ENCODE peak calls at places on chromosomes 4 and X, in nine cellular contexts. F is cardiac muscle cell, I is cardiac fibroblast, W is fibroblast of pulmonary artery, N is H9, U is endothelial cell of umbilical vein, Y is lower leg skin, H is upper lobe of left lung, A is Calu3. P is an unnamed sample.
A peak's percentile ranks its signal among the peaks of the same experiment; 100 is the strongest.

GRCh38 chrX:103616676-103617186 is 9.0 kb downstream of the TCEAL3 start:
- DNase-seq in W (no peak), F (no peak), Y (no peak), I (no peak), H (no peak), U (no peak), A (no peak), N (no peak), P (no peak)

GRCh38 chr4:145155268-145155870 is 25.0 kb downstream of the OTUD4 start:
- DNase-seq in N (no peak), I (no peak), U (peak; percentile 85), A (no peak), Y (no peak), H (no peak), W (no peak), F (no peak), P (no peak)

GRCh38 chr4:110165382-110166285 is 32.8 kb downstream of the ELOVL6 start:
- DNase-seq in Y (peak; percentile 23), U (peak; percentile 60), A (peak; percentile 7), F (peak; percentile 42), N (no peak), H (no peak), I (peak; percentile 84), W (peak; percentile 39), P (peak; percentile 22)

GRCh38 chr4:186920486-186920885 is 196.8 kb upstream of the FAT1 start:
- DNase-seq in U (peak; percentile 25), N (no peak), F (peak; percentile 22), I (peak; percentile 58), H (no peak), Y (no peak), A (no peak), W (peak; percentile 41), P (no peak)

GRCh38 chr4:173498023-173498422 is 32.0 kb downstream of the HAND2 start:
- DNase-seq in A (no peak), Y (no peak), F (no peak), U (no peak), I (no peak), H (no peak), W (no peak), N (no peak), P (no peak)

GRCh38 chr4:128718793-128719192 is 90.7 kb upstream of the JADE1 start:
- DNase-seq in W (peak; percentile 21), H (no peak), A (no peak), I (peak; percentile 23), Y (no peak), F (peak; percentile 26), N (no peak), U (no peak), P (no peak)

GRCh38 chr4:79611026-79611425 is 203.0 kb upstream of the GK2 start:
- DNase-seq in U (no peak), A (no peak), H (no peak), N (no peak), W (no peak), F (no peak), I (no peak), Y (no peak), P (no peak)

GRCh38 chr4:159003420-159004253 is 99.2 kb upstream of the RAPGEF2 start:
- DNase-seq in F (peak; percentile 36), I (peak; percentile 20), A (no peak), H (no peak), N (no peak), U (peak; percentile 81), Y (no peak), W (peak; percentile 28), P (no peak)

GRCh38 chr4:6894086-6894478 is 15.5 kb upstream of the TBC1D14 start:
- DNase-seq in A (no peak), Y (no peak), H (no peak), I (no peak), W (no peak), N (no peak), U (no peak), F (no peak), P (no peak)

GRCh38 chr4:6893449-6894085 is 16.1 kb upstream of the TBC1D14 start:
- DNase-seq in N (no peak), F (no peak), I (no peak), H (no peak), Y (no peak), W (no peak), U (no peak), A (no peak), P (no peak)

GRCh38 chr4:6891436-6892170 is 18.0 kb upstream of the TBC1D14 start:
- DNase-seq in H (no peak), N (no peak), A (no peak), U (no peak), Y (no peak), F (peak; percentile 11), I (peak; percentile 45), W (peak; percentile 22), P (no peak)

GRCh38 chr4:6892909-6893202 is 16.8 kb upstream of the TBC1D14 start:
- DNase-seq in Y (no peak), N (no peak), U (no peak), W (no peak), I (no peak), A (no peak), F (no peak), H (no peak), P (no peak)

DNA sequence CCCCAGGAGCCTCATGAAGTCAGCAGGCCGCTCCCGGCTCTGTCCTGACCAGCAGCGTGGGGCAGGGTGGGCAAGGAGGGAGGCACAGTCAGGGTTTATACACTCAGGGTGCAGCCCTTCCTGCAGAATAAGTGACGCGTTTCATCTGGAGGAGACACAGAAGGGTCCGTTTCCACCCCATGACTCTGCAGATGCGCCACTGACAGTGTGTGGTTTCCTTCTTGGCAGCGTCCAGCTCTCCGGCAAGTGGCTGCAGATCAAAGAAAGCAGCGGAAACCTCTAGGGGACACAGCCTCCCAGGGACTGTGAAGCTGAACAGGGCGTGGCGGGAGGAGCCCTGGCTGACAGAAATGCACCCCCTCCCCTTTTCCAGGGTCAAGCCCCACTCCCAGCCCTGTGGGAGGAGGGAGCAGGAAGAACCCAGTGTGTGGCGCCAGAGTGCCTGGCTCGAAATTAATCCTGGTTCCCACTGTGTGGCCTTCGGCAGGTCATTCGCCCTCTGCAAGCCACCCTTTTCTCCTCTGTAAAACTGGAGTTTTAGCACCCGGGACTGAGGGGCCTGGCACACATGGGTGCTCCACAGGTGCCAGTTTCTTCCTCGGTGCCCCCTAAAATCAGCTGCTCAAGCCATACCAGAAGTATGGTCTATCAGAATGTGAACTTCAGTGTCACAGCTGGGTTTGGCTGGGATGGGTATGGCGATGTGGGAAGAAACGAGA is 17.3 kb upstream of the TBC1D14 start:
- DNase-seq in F (peak; percentile 61), Y (peak; percentile 53), N (peak; percentile 74), W (peak; percentile 56), A (no peak), U (no peak), I (peak; percentile 65), H (no peak), P (peak; percentile 58)
- TF ChIP-seq CTCF in F (peak; percentile 35), Y (no peak), N (peak; percentile 45), W (peak; percentile 32), A (no peak), U (no peak), I (no peak), H (no peak), P (no peak)

GRCh38 chr4:70533211-70533610 is 14.8 kb downstream of the AMTN start:
- DNase-seq in N (no peak), U (no peak), A (no peak), I (no peak), H (no peak), F (no peak), W (no peak), Y (no peak), P (no peak)
- TF ChIP-seq CTCF in N (no peak), U (no peak), A (no peak), I (no peak), H (no peak), F (no peak), W (no peak), Y (no peak), P (no peak)

DNA sequence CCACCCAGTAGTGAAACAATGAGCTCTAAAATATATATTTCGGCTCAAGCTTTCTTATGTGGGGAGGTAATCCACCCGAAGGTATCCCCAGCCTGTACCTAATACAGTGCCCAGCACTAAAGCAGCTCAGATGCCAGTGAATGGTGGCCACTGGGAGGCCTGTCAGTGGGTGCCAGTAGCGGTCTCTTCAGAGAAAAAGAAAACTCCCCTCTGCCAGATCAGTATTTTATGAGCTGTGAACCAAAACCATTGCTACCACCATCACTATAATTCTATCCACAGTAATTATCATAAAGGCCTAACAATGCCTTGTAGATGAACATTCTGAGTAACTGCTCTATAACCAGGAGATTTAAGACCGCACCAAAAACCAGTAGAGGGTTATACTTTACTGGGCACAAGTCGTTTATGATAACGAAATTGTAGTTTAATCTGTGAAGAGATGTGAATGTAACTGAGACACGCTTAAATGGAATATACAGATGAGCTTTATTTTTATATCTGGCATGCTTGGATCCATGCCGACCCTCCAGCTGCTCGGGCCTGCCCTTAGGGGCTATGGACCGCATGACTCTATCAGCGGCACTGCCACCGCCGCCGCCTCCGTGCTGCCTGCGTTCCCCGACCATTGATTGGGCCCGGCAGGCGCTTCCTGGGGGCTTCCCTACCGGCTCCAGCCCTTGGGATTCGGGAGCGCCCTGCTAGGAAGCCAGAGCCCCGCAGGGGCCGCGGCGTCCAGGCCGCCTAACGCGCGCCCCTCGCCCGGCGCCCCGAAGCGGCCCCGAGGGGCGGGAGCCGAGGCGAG is 586 bp upstream of the NFKB1 start:
- DNase-seq in N (peak; percentile 48), F (peak; percentile 64), H (no peak), I (peak; percentile 59), W (peak; percentile 53), U (peak; percentile 61), Y (no peak), A (peak; percentile 32), P (peak; percentile 39)
- TF ChIP-seq CTCF in N (no peak), F (no peak), H (no peak), I (no peak), W (no peak), U (peak; percentile 28), Y (no peak), A (no peak), P (no peak)

GRCh38 chrX:81174286-81174685 is 27.4 kb downstream of the HMGN5 start:
- DNase-seq in A (no peak), W (peak; percentile 47), U (peak; percentile 14), N (no peak), Y (no peak), I (peak; percentile 62), H (no peak), F (peak; percentile 30), P (no peak)
- TF ChIP-seq CTCF in A (no peak), W (peak; percentile 18), U (no peak), N (peak; percentile 50), Y (no peak), I (no peak), H (no peak), F (peak; percentile 6), P (no peak)

GRCh38 chr4:188403272-188403671 is 264.0 kb downstream of the TRIML1 start:
- DNase-seq in Y (no peak), F (peak; percentile 15), U (no peak), H (no peak), A (no peak), I (no peak), W (no peak), N (peak; percentile 56), P (no peak)
- TF ChIP-seq CTCF in Y (no peak), F (no peak), U (no peak), H (no peak), A (no peak), I (no peak), W (no peak), N (peak; percentile 60), P (no peak)

P was measured in nephron progenitor cell.